ENCODE peak calls at places on chromosomes 5 and 9, in eight cellular contexts. One of them, this sample, is unnamed.

GRCh38 chr9:105877719-105878118 is 183.4 kb downstream of the TMEM38B start:
- DNase-seq in GM19239: no peak
- DNase-seq in dorsolateral prefrontal cortex: no peak
- DNase-seq in astrocyte: no peak
- DNase-seq in NCI-H1930: no peak
- DNase-seq in NCI-H1694 treated with DMSO at 0.1 percent for 48 hours: peak
- DNase-seq in ACHN: no peak
- DNase-seq in NCI-H774: peak
- DNase-seq in this sample: peak

GRCh38 chr9:123327697-123328100 is 28.3 kb upstream of the CRB2 start:
- DNase-seq in GM19239: no peak
- DNase-seq in dorsolateral prefrontal cortex: no peak
- DNase-seq in astrocyte: no peak
- DNase-seq in NCI-H1930: no peak
- DNase-seq in NCI-H1694 treated with DMSO at 0.1 percent for 48 hours: no peak
- DNase-seq in ACHN: no peak
- DNase-seq in NCI-H774: peak
- DNase-seq in this sample: peak

GRCh38 chr9:17509151-17509550 is 69.7 kb upstream of the SH3GL2 start:
- DNase-seq in GM19239: no peak
- DNase-seq in dorsolateral prefrontal cortex: no peak
- DNase-seq in astrocyte: no peak
- DNase-seq in NCI-H1930: no peak
- DNase-seq in NCI-H1694 treated with DMSO at 0.1 percent for 48 hours: no peak
- DNase-seq in ACHN: no peak
- DNase-seq in NCI-H774: no peak
- DNase-seq in this sample: peak

GRCh38 chr9:32644698-32645097 is 9.2 kb upstream of the TAF1L start:
- DNase-seq in GM19239: no peak
- DNase-seq in dorsolateral prefrontal cortex: no peak
- DNase-seq in astrocyte: peak
- DNase-seq in NCI-H1930: no peak
- DNase-seq in NCI-H1694 treated with DMSO at 0.1 percent for 48 hours: no peak
- DNase-seq in ACHN: peak
- DNase-seq in NCI-H774: no peak
- DNase-seq in this sample: no peak

GRCh38 chr9:1267141-1267570 is 217.0 kb downstream of the DMRT2 start:
- DNase-seq in GM19239: peak
- DNase-seq in dorsolateral prefrontal cortex: no peak
- DNase-seq in astrocyte: no peak
- DNase-seq in NCI-H1930: no peak
- DNase-seq in NCI-H1694 treated with DMSO at 0.1 percent for 48 hours: no peak
- DNase-seq in ACHN: no peak
- DNase-seq in NCI-H774: no peak
- DNase-seq in this sample: no peak

GRCh38 chr5:96999856-97000255 is 64.0 kb downstream of the LNPEP start:
- DNase-seq in GM19239: no peak
- DNase-seq in dorsolateral prefrontal cortex: no peak
- DNase-seq in astrocyte: no peak
- DNase-seq in NCI-H1930: no peak
- DNase-seq in NCI-H1694 treated with DMSO at 0.1 percent for 48 hours: no peak
- DNase-seq in ACHN: no peak
- DNase-seq in NCI-H774: no peak
- DNase-seq in this sample: no peak

GRCh38 chr5:112077180-112077579 is 320.2 kb upstream of the NREP start:
- DNase-seq in GM19239: no peak
- DNase-seq in dorsolateral prefrontal cortex: no peak
- DNase-seq in astrocyte: peak
- DNase-seq in NCI-H1930: no peak
- DNase-seq in NCI-H1694 treated with DMSO at 0.1 percent for 48 hours: no peak
- DNase-seq in ACHN: no peak
- DNase-seq in NCI-H774: no peak
- DNase-seq in this sample: no peak

GRCh38 chr9:136081113-136081825 is 13.8 kb downstream of the NACC2 start:
- DNase-seq in GM19239: no peak
- DNase-seq in dorsolateral prefrontal cortex: no peak
- DNase-seq in astrocyte: no peak
- DNase-seq in NCI-H1930: no peak
- DNase-seq in NCI-H1694 treated with DMSO at 0.1 percent for 48 hours: no peak
- DNase-seq in ACHN: no peak
- DNase-seq in NCI-H774: no peak
- DNase-seq in this sample: no peak

GRCh38 chr9:7374966-7375650 is 424.5 kb downstream of the DMAC1 start:
- DNase-seq in GM19239: no peak
- DNase-seq in dorsolateral prefrontal cortex: no peak
- DNase-seq in astrocyte: no peak
- DNase-seq in NCI-H1930: peak
- DNase-seq in NCI-H1694 treated with DMSO at 0.1 percent for 48 hours: no peak
- DNase-seq in ACHN: no peak
- DNase-seq in NCI-H774: peak
- DNase-seq in this sample: no peak

GRCh38 chr5:31226651-31227050 is 33.2 kb downstream of the CDH6 start:
- DNase-seq in GM19239: no peak
- DNase-seq in dorsolateral prefrontal cortex: no peak
- DNase-seq in astrocyte: no peak
- DNase-seq in NCI-H1930: no peak
- DNase-seq in NCI-H1694 treated with DMSO at 0.1 percent for 48 hours: no peak
- DNase-seq in ACHN: no peak
- DNase-seq in NCI-H774: no peak
- DNase-seq in this sample: no peak

GRCh38 chr9:82091610-82092009 is 103.0 kb downstream of the SPATA31D1 start:
- DNase-seq in GM19239: no peak
- DNase-seq in dorsolateral prefrontal cortex: no peak
- DNase-seq in astrocyte: no peak
- DNase-seq in NCI-H1930: no peak
- DNase-seq in NCI-H1694 treated with DMSO at 0.1 percent for 48 hours: no peak
- DNase-seq in ACHN: no peak
- DNase-seq in NCI-H774: no peak
- DNase-seq in this sample: no peak

GRCh38 chr5:1478333-1478732 is 33.1 kb upstream of the SLC6A3 start:
- DNase-seq in GM19239: no peak
- DNase-seq in dorsolateral prefrontal cortex: no peak
- DNase-seq in astrocyte: no peak
- DNase-seq in NCI-H1930: no peak
- DNase-seq in NCI-H1694 treated with DMSO at 0.1 percent for 48 hours: no peak
- DNase-seq in ACHN: no peak
- DNase-seq in NCI-H774: no peak
- DNase-seq in this sample: no peak

GRCh38 chr5:149981233-149981632 is 19.2 kb downstream of the TIGD6 start:
- DNase-seq in GM19239: no peak
- DNase-seq in dorsolateral prefrontal cortex: no peak
- DNase-seq in astrocyte: no peak
- DNase-seq in NCI-H1930: no peak
- DNase-seq in NCI-H1694 treated with DMSO at 0.1 percent for 48 hours: no peak
- DNase-seq in ACHN: no peak
- DNase-seq in NCI-H774: no peak
- DNase-seq in this sample: no peak

GRCh38 chr5:33888582-33888981 is 3.2 kb downstream of the ADAMTS12 start:
- DNase-seq in GM19239: no peak
- DNase-seq in dorsolateral prefrontal cortex: no peak
- DNase-seq in astrocyte: peak
- DNase-seq in NCI-H1930: no peak
- DNase-seq in NCI-H1694 treated with DMSO at 0.1 percent for 48 hours: no peak
- DNase-seq in ACHN: no peak
- DNase-seq in NCI-H774: no peak
- DNase-seq in this sample: no peak

GRCh38 chr9:13266172-13266571 is 13.3 kb downstream of the MPDZ start:
- DNase-seq in GM19239: no peak
- DNase-seq in dorsolateral prefrontal cortex: no peak
- DNase-seq in astrocyte: peak
- DNase-seq in NCI-H1930: no peak
- DNase-seq in NCI-H1694 treated with DMSO at 0.1 percent for 48 hours: no peak
- DNase-seq in ACHN: no peak
- DNase-seq in NCI-H774: no peak
- DNase-seq in this sample: peak

GRCh38 chr5:136025900-136026299 is 2.9 kb upstream of the TGFBI start:
- DNase-seq in GM19239: no peak
- DNase-seq in dorsolateral prefrontal cortex: no peak
- DNase-seq in astrocyte: no peak
- DNase-seq in NCI-H1930: no peak
- DNase-seq in NCI-H1694 treated with DMSO at 0.1 percent for 48 hours: no peak
- DNase-seq in ACHN: no peak
- DNase-seq in NCI-H774: no peak
- DNase-seq in this sample: peak

This sample was measured in cerebellar cortex.